ENCODE peak calls at places on chromosomes 16 and 17, in four cellular contexts. R is mesendoderm, T is AML-193, X is T follicular helper cell. K is an unnamed sample.

GRCh38 chr16:74309789-74310781 is 13.5 kb downstream of the PSMD7 start:
- DNase-seq in X (no peak), T (peak; percentile 37), R (peak; percentile 65), K (peak; percentile 4)

GRCh38 chr17:42281571-42282096 is 5.4 kb upstream of the STAT5B start:
- DNase-seq in T (no peak), X (no peak), R (no peak), K (no peak)

GRCh38 chr17:38455288-38455915 is 27.1 kb downstream of the ARHGAP23 start:
- DNase-seq in R (peak; percentile 73), T (no peak), X (no peak), K (no peak)

GRCh38 chr16:24540575-24541240 is 1.3 kb downstream of the RBBP6 start:
- DNase-seq in T (peak; percentile 22), R (peak; percentile 58), X (no peak), K (peak; percentile 18)

GRCh38 chr16:47519543-47519942 is 58.4 kb downstream of the PHKB start:
- DNase-seq in T (no peak), R (no peak), X (no peak), K (no peak)

GRCh38 chr16:86044881-86045600 is 146.1 kb downstream of the IRF8 start:
- DNase-seq in T (no peak), R (no peak), X (peak; percentile 15), K (no peak)

GRCh38 chr17:3921853-3922319 is 5.6 kb upstream of the P2RX1 start:
- DNase-seq in T (no peak), R (no peak), X (no peak), K (no peak)

GRCh38 chr17:70086468-70086867 is 11.4 kb downstream of the KCNJ16 start:
- DNase-seq in X (no peak), R (no peak), T (no peak), K (no peak)

GRCh38 chr16:72149676-72150464 is 22.1 kb downstream of the PMFBP1 start:
- DNase-seq in R (peak; percentile 83), X (no peak), T (peak; percentile 4), K (no peak)

GRCh38 chr17:7744416-7744815 is 26.9 kb downstream of the DNAH2 start:
- DNase-seq in T (no peak), X (no peak), R (no peak), K (no peak)

GRCh38 chr17:82931696-82932060 is 91.9 kb upstream of the ZNF750 start:
- DNase-seq in R (no peak), X (no peak), T (no peak), K (no peak)

GRCh38 chr17:7307686-7308624 is 527 bp downstream of the EIF5A start:
- DNase-seq in T (no peak), X (peak; percentile 55), R (peak; percentile 56), K (no peak)

GRCh38 chr17:37824534-37825485 is 80.0 kb upstream of the HNF1B start:
- DNase-seq in X (no peak), T (no peak), R (peak; percentile 93), K (no peak)

GRCh38 chr16:1189455-1189854 is 35.6 kb downstream of the TPSG1 start:
- DNase-seq in R (no peak), X (no peak), T (no peak), K (no peak)

GRCh38 chr16:48384305-48384981 is 770 bp downstream of the SIAH1 start:
- DNase-seq in X (no peak), R (peak; percentile 66), T (no peak), K (no peak)

GRCh38 chr17:18259621-18260331 is 686 bp upstream of the MIEF2 start:
- DNase-seq in X (no peak), T (no peak), R (peak; percentile 78), K (no peak)

GRCh38 chr17:78390241-78391050 is 12.0 kb downstream of the PGS1 start:
- DNase-seq in X (no peak), R (peak; percentile 96), T (no peak), K (no peak)

K was measured in KG1.